ENCODE peak calls at places on chromosomes 4 and X, in six cellular contexts. R is OCI-LY7, F is hepatocyte, J is body of pancreas, X is psoas muscle, O is stomach. M is an unnamed sample.
A peak's percentile ranks its signal among the peaks of the same experiment; 100 is the strongest.

GRCh38 chrX:153922286-153922573 is 3.8 kb downstream of the ARHGAP4 start:
- DNase-seq in R (no peak), F (no peak), J (no peak), X (no peak), O (no peak), M (no peak)

GRCh38 chr4:181569553-181569952 is 673.6 kb upstream of the TENM3 start:
- DNase-seq in R (peak; percentile 26), F (peak; percentile 45), J (no peak), X (no peak), O (no peak), M (no peak)

GRCh38 chr4:134328741-134329140 is 127.2 kb upstream of the PABPC4L start:
- DNase-seq in R (no peak), F (no peak), J (no peak), X (no peak), O (no peak), M (no peak)

GRCh38 chr4:95142877-95143412 is 385.2 kb downstream of the BMPR1B start:
- DNase-seq in R (no peak), F (no peak), J (no peak), X (no peak), O (no peak), M (no peak)

GRCh38 chr4:110306363-110306762 is 107.9 kb upstream of the ELOVL6 start:
- DNase-seq in R (no peak), F (no peak), J (no peak), X (no peak), O (no peak), M (no peak)

GRCh38 chr4:173135241-173135847 is 33.3 kb upstream of the GALNT7 start:
- DNase-seq in R (no peak), F (no peak), J (no peak), X (no peak), O (no peak), M (no peak)

GRCh38 chrX:107565916-107566602 is 62.3 kb upstream of the PRPS1 start:
- DNase-seq in R (no peak), F (peak; percentile 72), J (peak; percentile 41), X (no peak), O (peak; percentile 51), M (no peak)

GRCh38 chr4:101419324-101420135 is 72.2 kb upstream of the PPP3CA start:
- DNase-seq in R (no peak), F (peak; percentile 18), J (no peak), X (no peak), O (no peak), M (peak; percentile 7)

GRCh38 chr4:26300314-26301307 is 20.2 kb upstream of the RBPJ start:
- DNase-seq in R (no peak), F (no peak), J (no peak), X (no peak), O (no peak), M (no peak)

GRCh38 chr4:32826169-32826568 is 2106.0 kb downstream of the PCDH7 start:
- DNase-seq in R (peak; percentile 39), F (no peak), J (no peak), X (no peak), O (no peak), M (no peak)

GRCh38 chr4:42555828-42556227 is 101.1 kb downstream of the ATP8A1 start:
- DNase-seq in R (no peak), F (no peak), J (no peak), X (no peak), O (no peak), M (no peak)

GRCh38 chr4:168449740-168450442 is 30.4 kb downstream of the DDX60L start:
- DNase-seq in R (no peak), F (no peak), J (no peak), X (no peak), O (no peak), M (peak; percentile 63)

GRCh38 chr4:123478859-123479345 is 82.3 kb downstream of the SPRY1 start:
- DNase-seq in R (peak; percentile 78), F (peak; percentile 82), J (peak; percentile 34), X (no peak), O (peak; percentile 72), M (peak; percentile 60)

GRCh38 chr4:101418055-101418454 is 70.7 kb upstream of the PPP3CA start:
- DNase-seq in R (no peak), F (no peak), J (no peak), X (no peak), O (no peak), M (no peak)

GRCh38 chr4:5973486-5974220 is 44.6 kb downstream of the C4orf50 start:
- DNase-seq in R (no peak), F (no peak), J (no peak), X (no peak), O (peak; percentile 15), M (no peak)

GRCh38 chr4:37873383-37873782 is 17.5 kb upstream of the TBC1D1 start:
- DNase-seq in R (no peak), F (no peak), J (no peak), X (no peak), O (no peak), M (no peak)

GRCh38 chrX:151870603-151871002 is 42.1 kb upstream of the MAGEA4 start:
- DNase-seq in R (no peak), F (no peak), J (no peak), X (no peak), O (no peak), M (peak; percentile 49)

GRCh38 chr4:185941476-185941875 is 127.5 kb upstream of the TLR3 start:
- DNase-seq in R (no peak), F (peak; percentile 18), J (no peak), X (no peak), O (no peak), M (no peak)

GRCh38 chrX:38754102-38754790 is 47.0 kb upstream of the MID1IP1 start:
- DNase-seq in R (peak; percentile 48), F (peak; percentile 63), J (peak; percentile 38), X (no peak), O (no peak), M (peak; percentile 6)

GRCh38 chrX:39336709-39337294 is 535.5 kb downstream of the MID1IP1 start:
- DNase-seq in R (no peak), F (peak; percentile 51), J (no peak), X (no peak), O (no peak), M (no peak)

GRCh38 chr4:21192367-21192766 is 492.1 kb downstream of the PACRGL start:
- DNase-seq in R (no peak), F (no peak), J (no peak), X (no peak), O (no peak), M (no peak)

GRCh38 chrX:134601240-134601639 is 57.0 kb downstream of the PLAC1 start:
- DNase-seq in R (no peak), F (no peak), J (no peak), X (no peak), O (no peak), M (no peak)

GRCh38 chr4:81215219-81215892 is at the start of gene PRKG2:
- DNase-seq in R (no peak), F (peak; percentile 74), J (no peak), X (no peak), O (no peak), M (no peak)

GRCh38 chr4:86233681-86234080 is 126.2 kb downstream of the MAPK10 start:
- DNase-seq in R (no peak), F (no peak), J (no peak), X (no peak), O (no peak), M (no peak)

GRCh38 chr4:133801858-133802257 is 399.7 kb downstream of the PABPC4L start:
- DNase-seq in R (no peak), F (no peak), J (no peak), X (no peak), O (no peak), M (no peak)

GRCh38 chrX:119272882-119273806 is 37.1 kb downstream of the PGRMC1 start:
- DNase-seq in R (no peak), F (peak; percentile 23), J (peak; percentile 15), X (peak; percentile 65), O (peak; percentile 28), M (no peak)

GRCh38 chr4:1216076-1216614 is 32.8 kb downstream of the CTBP1 start:
- DNase-seq in R (no peak), F (no peak), J (no peak), X (no peak), O (no peak), M (no peak)
- H3K36me3 ChIP-seq in R (peaks cover 68% of the 10 kb centered on the region), F (no peaks in the 10 kb centered on the region), J (peaks cover 18% of the 10 kb centered on the region), X (peaks cover 82% of the 10 kb centered on the region), O (peaks cover 87% of the 10 kb centered on the region), M (peaks cover 44% of the 10 kb centered on the region)

GRCh38 chr4:535181-535923 is 36.3 kb downstream of the PIGG start:
- DNase-seq in R (no peak), F (no peak), J (no peak), X (no peak), O (no peak), M (no peak)
- H3K36me3 ChIP-seq in R (peaks cover 21% of the 10 kb centered on the region), F (no peaks in the 10 kb centered on the region), J (peaks cover 4% of the 10 kb centered on the region), X (peaks cover 91% of the 10 kb centered on the region), O (peaks cover 89% of the 10 kb centered on the region), M (peaks cover 31% of the 10 kb centered on the region)

GRCh38 chrX:47199286-47199685 is 5.7 kb downstream of the UBA1 start:
- DNase-seq in R (no peak), F (no peak), J (no peak), X (peak; percentile 28), O (no peak), M (no peak)
- H3K36me3 ChIP-seq in R (peaks cover 93% of the 10 kb centered on the region), F (no peaks in the 10 kb centered on the region), J (peaks cover 4% of the 10 kb centered on the region), X (peaks cover 73% of the 10 kb centered on the region), O (peaks cover 64% of the 10 kb centered on the region), M (peaks cover 31% of the 10 kb centered on the region)

GRCh38 chr4:88702780-88703179 is 5.2 kb upstream of the NAP1L5 start:
- DNase-seq in R (no peak), F (no peak), J (no peak), X (no peak), O (no peak), M (no peak)

GRCh38 chr4:88705805-88706518 is 8.3 kb upstream of the NAP1L5 start:
- DNase-seq in R (no peak), F (no peak), J (no peak), X (no peak), O (no peak), M (no peak)

GRCh38 chr4:88705223-88705622 is 7.6 kb upstream of the NAP1L5 start:
- DNase-seq in R (no peak), F (no peak), J (no peak), X (no peak), O (no peak), M (no peak)

GRCh38 chr4:88709989-88710388 is 12.4 kb upstream of the NAP1L5 start:
- DNase-seq in R (no peak), F (no peak), J (no peak), X (no peak), O (no peak), M (no peak)

DNA sequence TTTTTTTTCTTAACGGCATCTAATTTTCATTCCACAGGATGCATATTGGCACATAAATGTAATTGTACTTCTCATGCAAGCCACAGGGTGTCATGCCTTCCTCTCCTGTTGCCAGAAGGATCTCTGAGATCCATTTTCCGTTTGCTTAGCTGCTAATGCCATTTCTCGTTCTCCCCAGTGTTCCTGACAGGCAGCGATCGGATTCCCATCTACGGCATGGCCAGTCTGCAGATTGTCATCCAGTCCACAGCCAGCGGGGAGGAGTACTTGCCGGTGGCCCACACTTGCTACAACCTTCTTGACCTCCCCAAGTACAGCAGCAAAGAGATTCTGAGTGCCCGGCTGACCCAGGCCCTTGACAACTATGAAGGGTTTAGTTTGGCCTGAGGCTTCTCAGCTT is 8.9 kb upstream of the NAP1L5 start:
- DNase-seq in R (no peak), F (peak; percentile 58), J (peak; percentile 31), X (peak; percentile 72), O (no peak), M (no peak)
- H3K36me3 ChIP-seq in R (no peaks in the 10 kb centered on the region), F (no peaks in the 10 kb centered on the region), J (peaks cover 2% of the 10 kb centered on the region), X (peaks cover 49% of the 10 kb centered on the region), O (peaks cover 72% of the 10 kb centered on the region), M (peaks cover 2% of the 10 kb centered on the region)

M was measured in BJ.